ENCODE peak calls at places on chromosomes 7 and 10, in ten cellular contexts. N, V, B, E, F, I, J, R, S and Q are unnamed samples.

GRCh38 chr10:16259726-16260125 is 177.1 kb upstream of the PTER start:
- DNase-seq in B (no peak), I (no peak), R (no peak), S (no peak), E (no peak), V (no peak), J (no peak), F (peak; percentile 56), N (no peak), Q (no peak)

GRCh38 chr7:20219446-20220292 is 2.5 kb upstream of the MACC1 start:
- DNase-seq in F (peak; percentile 33), I (peak; percentile 69), B (peak; percentile 59), E (peak; percentile 86), V (peak; percentile 86), J (peak; percentile 79), N (peak; percentile 26), S (peak; percentile 98), R (peak; percentile 81), Q (no peak)

GRCh38 chr10:48691812-48692528 is 7.3 kb downstream of the WDFY4 start:
- DNase-seq in I (no peak), J (no peak), S (no peak), F (no peak), N (no peak), E (no peak), R (no peak), B (no peak), V (no peak), Q (no peak)

GRCh38 chr7:55020481-55020871 is 1.7 kb downstream of the EGFR start:
- DNase-seq in J (peak; percentile 79), N (no peak), E (peak; percentile 77), F (no peak), I (no peak), R (peak; percentile 64), S (peak; percentile 62), B (peak; percentile 82), V (no peak), Q (no peak)

GRCh38 chr7:108001759-108002725 is 919 bp downstream of the LAMB1 start:
- DNase-seq in N (peak; percentile 56), E (peak; percentile 68), J (no peak), B (peak; percentile 24), S (no peak), R (no peak), I (no peak), V (peak; percentile 55), F (no peak), Q (no peak)

GRCh38 chr10:130866857-130867256 is 444.7 kb downstream of the TCERG1L start:
- DNase-seq in I (no peak), J (no peak), N (no peak), R (no peak), F (no peak), B (no peak), S (no peak), V (no peak), E (no peak), Q (no peak)

GRCh38 chr10:84363434-84363833 is 35.0 kb downstream of the CCSER2 start:
- DNase-seq in V (no peak), R (no peak), S (no peak), B (no peak), E (no peak), I (no peak), J (no peak), N (no peak), F (no peak), Q (no peak)

GRCh38 chr10:1137499-1138163 is 81.4 kb downstream of the WDR37 start:
- DNase-seq in I (no peak), R (no peak), E (peak; percentile 33), V (no peak), B (no peak), J (no peak), F (no peak), S (no peak), N (no peak), Q (no peak)

GRCh38 chr10:116721991-116722392 is 20.4 kb downstream of the HSPA12A start:
- DNase-seq in R (no peak), F (no peak), I (no peak), B (no peak), J (no peak), S (peak; percentile 22), N (no peak), E (no peak), V (no peak), Q (no peak)

GRCh38 chr10:49552277-49552676 is 13.4 kb upstream of the ERCC6 start:
- DNase-seq in J (no peak), I (no peak), B (no peak), R (no peak), V (no peak), S (no peak), E (no peak), N (no peak), F (no peak), Q (no peak)

GRCh38 chr7:90401989-90402388 is 1.3 kb upstream of the CLDN12 start:
- DNase-seq in N (no peak), F (no peak), I (no peak), R (no peak), B (no peak), J (no peak), S (peak; percentile 47), V (no peak), E (no peak), Q (no peak)

GRCh38 chr10:18400201-18400910 is 251.0 kb downstream of the NSUN6 start:
- DNase-seq in B (peak; percentile 84), N (peak; percentile 49), F (peak; percentile 70), V (no peak), S (peak; percentile 52), J (no peak), I (no peak), E (no peak), R (no peak), Q (no peak)

GRCh38 chr7:92835851-92836488 is 403 bp downstream of the CDK6 start:
- DNase-seq in B (peak; percentile 28), N (no peak), E (peak; percentile 64), V (peak; percentile 43), I (no peak), F (no peak), R (peak; percentile 49), S (peak; percentile 39), J (peak; percentile 67), Q (peak; percentile 51)

DNA sequence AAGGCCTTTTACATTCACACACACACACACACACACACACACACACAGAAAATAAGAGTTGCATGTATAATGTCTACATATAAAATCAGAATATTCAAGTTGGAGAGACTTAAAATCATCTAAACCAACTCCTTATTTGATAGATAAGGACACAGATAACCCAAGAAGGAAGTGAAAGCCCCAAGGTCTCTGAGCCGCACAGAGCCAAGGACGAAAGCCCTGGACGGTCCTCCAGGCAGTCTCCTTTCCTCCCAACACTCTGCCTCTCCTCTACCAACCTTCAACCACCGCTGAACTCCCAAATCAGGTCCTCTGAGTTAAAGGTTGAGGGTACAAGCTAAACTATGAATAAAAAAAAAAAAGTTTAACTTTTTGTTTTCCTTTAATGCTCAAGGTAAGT is 28.2 kb downstream of the UBE2H start:
- DNase-seq in R (no peak), S (no peak), V (no peak), J (no peak), E (no peak), F (no peak), I (no peak), B (no peak), N (no peak), Q (no peak)
- H3K4me3 ChIP-seq in R (no peak overlapping the region), S (no peak overlapping the region), V (no peak overlapping the region), J (no peak overlapping the region), E (no peak overlapping the region), F (no peak overlapping the region), I (no peak overlapping the region), B (peak overlapping the region; percentile 3), N (no peak overlapping the region), Q (no peak overlapping the region)

GRCh38 chr10:78255796-78256638 is 222.4 kb downstream of the RPS24 start:
- DNase-seq in S (peak; percentile 97), F (peak; percentile 40), J (no peak), I (peak; percentile 94), E (peak; percentile 93), V (peak; percentile 84), R (peak; percentile 52), N (no peak), B (peak; percentile 91), Q (no peak)
- H3K27ac ChIP-seq in S (peak overlapping the region; percentile 98), F (peak overlapping the region; percentile 5), J (peak overlapping the region; percentile 36), I (peak overlapping the region; percentile 97), E (peak overlapping the region; percentile 69), V (peak overlapping the region; percentile 66), R (peak overlapping the region; percentile 57), N (no peak overlapping the region), B (no peak overlapping the region), Q (no peak overlapping the region)

GRCh38 chr7:113094517-113095249 is 8.1 kb upstream of the GPR85 start:
- DNase-seq in E (no peak), V (no peak), N (no peak), J (no peak), B (no peak), I (no peak), S (no peak), R (no peak), F (no peak), Q (no peak)

GRCh38 chr7:113100091-113100723 is 13.6 kb upstream of the GPR85 start:
- DNase-seq in I (no peak), B (peak; percentile 74), N (no peak), J (no peak), E (no peak), S (peak; percentile 40), F (no peak), R (no peak), V (peak; percentile 45), Q (no peak)

GRCh38 chr7:113093561-113093960 is 6.9 kb upstream of the GPR85 start:
- DNase-seq in F (no peak), E (no peak), J (no peak), B (no peak), I (no peak), N (no peak), S (no peak), R (no peak), V (no peak), Q (no peak)

GRCh38 chr7:113099284-113099919 is 12.8 kb upstream of the GPR85 start:
- DNase-seq in F (no peak), N (peak; percentile 79), V (no peak), E (no peak), J (no peak), S (no peak), R (no peak), B (no peak), I (no peak), Q (no peak)
- H3K4me3 ChIP-seq in F (no peak overlapping the region), N (no peak overlapping the region), V (no peak overlapping the region), E (no peak overlapping the region), J (no peak overlapping the region), S (no peak overlapping the region), R (no peak overlapping the region), B (peak overlapping the region; percentile 12), I (no peak overlapping the region), Q (no peak overlapping the region)

GRCh38 chr10:77387247-77387646 is 250.4 kb downstream of the KCNMA1 start:
- DNase-seq in F (no peak), R (no peak), E (peak; percentile 59), N (no peak), J (no peak), V (no peak), I (no peak), S (no peak), B (no peak), Q (no peak)
- H3K27ac ChIP-seq in F (peak overlapping the region; percentile 75), R (no peak overlapping the region), E (peak overlapping the region; percentile 94), N (no peak overlapping the region), J (no peak overlapping the region), V (peak overlapping the region; percentile 84), I (peak overlapping the region; percentile 75), S (peak overlapping the region; percentile 42), B (no peak overlapping the region), Q (no peak overlapping the region)